ENCODE peak calls at places on chromosomes 3 and 15, in six cellular contexts. T is HFF-Myc, P is HL-60, W is fibroblast of pulmonary artery, D is OCI-LY7, L is psoas muscle. G is an unnamed sample.

GRCh38 chr3:52281980-52282801 is 3.7 kb upstream of the WDR82 start:
- DNase-seq in D (peak; percentile 18), W (no peak), T (no peak), P (peak; percentile 69), L (no peak), G (no peak)

GRCh38 chr15:52408823-52409222 is 113.2 kb upstream of the MYO5C start:
- DNase-seq in P (no peak), D (no peak), T (no peak), L (no peak), W (no peak), G (no peak)

GRCh38 chr15:40313531-40314398 is 6.0 kb upstream of the PLCB2 start:
- DNase-seq in T (no peak), P (peak; percentile 92), D (no peak), L (no peak), W (no peak), G (no peak)

GRCh38 chr3:42690766-42691680 is 5.7 kb downstream of the KLHL40 start:
- DNase-seq in P (no peak), D (no peak), T (no peak), L (no peak), W (no peak), G (no peak)

GRCh38 chr15:74799843-74800558 is 12.6 kb upstream of the LMAN1L start:
- DNase-seq in W (peak; percentile 58), P (peak; percentile 92), T (no peak), L (peak; percentile 82), D (peak; percentile 77), G (no peak)

GRCh38 chr15:26892678-26893077 is 25.8 kb downstream of the GABRA5 start:
- DNase-seq in T (no peak), P (no peak), L (no peak), D (no peak), W (no peak), G (no peak)

GRCh38 chr3:77065750-77066149 is 25.9 kb downstream of the ROBO2 start:
- DNase-seq in L (no peak), W (no peak), T (no peak), P (no peak), D (no peak), G (no peak)

GRCh38 chr15:48674876-48675275 is 29.4 kb upstream of the FBN1 start:
- DNase-seq in D (no peak), P (no peak), L (no peak), T (no peak), W (peak; percentile 70), G (no peak)

GRCh38 chr3:78893161-78893560 is 874.6 kb downstream of the ROBO1 start:
- DNase-seq in P (no peak), T (no peak), W (no peak), L (no peak), D (no peak), G (no peak)

GRCh38 chr3:79005084-79005483 is 762.7 kb downstream of the ROBO1 start:
- DNase-seq in P (no peak), W (no peak), L (no peak), T (no peak), D (no peak), G (no peak)

GRCh38 chr15:25178835-25179672 is 224.3 kb downstream of the SNRPN start:
- DNase-seq in W (no peak), T (no peak), D (no peak), L (peak; percentile 2), P (no peak), G (no peak)

GRCh38 chr15:81312790-81313543 is 11.0 kb downstream of the STARD5 start:
- DNase-seq in T (peak; percentile 89), W (peak; percentile 99), L (peak; percentile 77), P (peak; percentile 46), D (no peak), G (peak; percentile 94)

GRCh38 chr15:90201944-90202375 is 830 bp downstream of the SEMA4B start:
- DNase-seq in P (no peak), D (no peak), W (no peak), T (no peak), L (no peak), G (no peak)

GRCh38 chr15:47301481-47301880 is 415.8 kb upstream of the SEMA6D start:
- DNase-seq in T (no peak), P (no peak), W (no peak), L (peak; percentile 53), D (no peak), G (no peak)

GRCh38 chr3:141686477-141687280 is 51.4 kb upstream of the RNF7 start:
- DNase-seq in W (peak; percentile 69), P (no peak), D (no peak), T (no peak), L (peak; percentile 67), G (peak; percentile 32)

GRCh38 chr3:122415104-122415744 is 638 bp downstream of the WDR5B start:
- DNase-seq in P (peak; percentile 61), T (no peak), W (peak; percentile 39), L (peak; percentile 16), D (peak; percentile 77), G (peak; percentile 25)

GRCh38 chr3:154242766-154243165 is 81.5 kb downstream of the DHX36 start:
- DNase-seq in T (no peak), D (no peak), L (no peak), W (no peak), P (no peak), G (no peak)

GRCh38 chr3:140206196-140207040 is 271.4 kb downstream of the CLSTN2 start:
- DNase-seq in W (peak; percentile 31), D (no peak), L (no peak), T (peak; percentile 30), P (no peak), G (no peak)

GRCh38 chr3:28036599-28037575 is 204.5 kb upstream of the CMC1 start:
- DNase-seq in L (no peak), T (no peak), D (no peak), W (no peak), P (no peak), G (no peak)

GRCh38 chr3:186109897-186110803 is 1.3 kb upstream of the ETV5 start:
- DNase-seq in W (peak; percentile 58), D (no peak), T (no peak), L (peak; percentile 33), P (no peak), G (no peak)

GRCh38 chr15:69880616-69881309 is 217.0 kb downstream of the TLE3 start:
- DNase-seq in P (no peak), L (no peak), W (no peak), D (peak; percentile 79), T (no peak), G (no peak)

GRCh38 chr3:10196389-10197052 is 31.8 kb downstream of the IRAK2 start:
- DNase-seq in T (no peak), L (peak; percentile 69), P (no peak), D (no peak), W (peak; percentile 69), G (no peak)

GRCh38 chr3:178393833-178394232 is 142.4 kb upstream of the KCNMB2 start:
- DNase-seq in P (no peak), D (no peak), L (no peak), T (no peak), W (peak; percentile 83), G (no peak)

GRCh38 chr3:98786364-98786930 is 23.3 kb downstream of the ST3GAL6 start:
- DNase-seq in W (peak; percentile 59), L (no peak), D (no peak), P (peak; percentile 69), T (no peak), G (no peak)

GRCh38 chr3:122988507-122988906 is 39.1 kb downstream of the SEMA5B start:
- DNase-seq in D (no peak), P (no peak), L (no peak), W (no peak), T (no peak), G (no peak)

GRCh38 chr3:100893590-100893989 is 99.6 kb downstream of the ABI3BP start:
- DNase-seq in D (no peak), T (no peak), W (peak; percentile 74), L (no peak), P (no peak), G (no peak)
- TF ChIP-seq CTCF in D (peak; percentile 29), T (peak; percentile 49), W (peak; percentile 93), L (no peak), P (no peak), G (peak; percentile 95)

GRCh38 chr3:40381904-40382616 is 4.9 kb upstream of the ENTPD3 start:
- DNase-seq in T (no peak), W (no peak), L (no peak), P (no peak), D (no peak), G (no peak)

GRCh38 chr3:40386213-40386612 is 771 bp upstream of the ENTPD3 start:
- DNase-seq in L (no peak), D (no peak), W (no peak), T (no peak), P (no peak), G (no peak)

GRCh38 chr3:40387895-40388254 is 891 bp downstream of the ENTPD3 start:
- DNase-seq in L (no peak), T (no peak), W (no peak), P (no peak), D (no peak), G (no peak)

GRCh38 chr3:40382617-40382979 is 4.4 kb upstream of the ENTPD3 start:
- DNase-seq in L (no peak), P (no peak), W (no peak), T (no peak), D (no peak), G (no peak)

DNA sequence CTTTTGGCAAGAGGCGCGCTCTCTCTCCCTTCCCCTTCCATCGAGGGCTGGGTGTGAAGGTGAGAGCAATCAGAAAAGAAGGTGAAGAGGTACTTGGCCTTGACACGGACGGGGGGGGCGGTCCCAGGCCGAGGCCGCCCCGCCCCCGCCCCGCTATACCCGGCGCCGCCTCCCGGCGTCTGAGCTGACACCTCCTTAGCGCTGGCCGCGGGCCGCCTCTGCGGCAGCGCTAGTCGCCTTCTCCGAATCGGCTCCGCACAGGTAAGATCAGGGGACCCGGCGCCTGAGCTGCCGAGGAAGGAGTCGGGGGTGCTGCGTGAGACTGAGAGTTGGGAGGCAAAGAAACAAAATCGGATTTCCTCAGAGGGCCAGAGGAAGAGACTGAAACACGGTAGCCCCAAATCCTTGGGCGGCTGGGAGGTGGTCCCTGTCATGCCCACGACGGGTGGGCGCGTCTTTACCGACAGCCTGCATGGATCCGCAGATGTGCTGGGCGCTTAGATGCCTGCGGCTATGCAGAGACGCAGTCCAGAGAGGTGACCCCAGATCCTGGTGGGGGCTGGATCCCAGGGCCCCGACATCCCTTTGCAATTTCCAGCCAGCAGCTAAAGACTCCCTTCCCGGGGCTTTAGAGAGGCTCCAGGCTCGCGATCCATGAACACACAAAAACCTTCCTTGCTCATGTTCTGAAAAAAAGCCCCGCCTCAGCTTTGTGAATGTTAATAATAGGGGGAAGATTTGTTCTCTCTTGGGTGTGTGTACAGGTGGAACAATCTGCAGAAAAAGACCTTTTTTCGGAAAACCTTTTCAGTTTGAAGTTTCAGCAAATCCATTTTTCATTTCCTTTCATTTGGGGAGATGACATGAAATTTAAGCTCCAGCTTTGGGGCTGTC is at the start of gene ENTPD3:
- DNase-seq in D (no peak), P (no peak), L (no peak), T (no peak), W (no peak), G (no peak)
- H3K4me3 ChIP-seq in D (no peak within 1 kb of the TSS), P (no peak within 1 kb of the TSS), L (peak within 1 kb of the TSS; percentile 53), T (no peak within 1 kb of the TSS), W (peak within 1 kb of the TSS; percentile 43), G (peak within 1 kb of the TSS; percentile 52)

GRCh38 chr15:66706225-66706732 is 4.2 kb downstream of the SMAD6 start:
- DNase-seq in W (peak; percentile 68), P (no peak), T (no peak), L (no peak), D (no peak), G (no peak)
- TF ChIP-seq CTCF in W (peak; percentile 76), P (no peak), T (peak; percentile 73), L (no peak), D (peak; percentile 71), G (peak; percentile 81)

GRCh38 chr15:60383008-60383694 is 14.6 kb downstream of the ANXA2 start:
- DNase-seq in P (no peak), L (no peak), T (no peak), W (no peak), D (no peak), G (no peak)
- H3K4me3 ChIP-seq in P (no peak overlapping the region), L (no peak overlapping the region), T (no peak overlapping the region), W (no peak overlapping the region), D (no peak overlapping the region), G (no peak overlapping the region)